ENCODE peak calls at places on chromosome 9, in four cellular contexts. P is CD4-positive, CD25-positive, alpha-beta regulatory T cell; H is GM12878; Y is PC-3. M is an unnamed sample.

GRCh38 chr9:76571288-76572204 is 112.6 kb downstream of the GCNT1 start:
- DNase-seq in H (peak; percentile 53), Y (no peak), P (no peak), M (no peak)

GRCh38 chr9:113536483-113537226 is 73.1 kb downstream of the RGS3 start:
- DNase-seq in H (no peak), P (no peak), Y (no peak), M (no peak)

GRCh38 chr9:105449081-105449480 is 1.2 kb downstream of the FSD1L start:
- DNase-seq in Y (no peak), P (no peak), H (no peak), M (peak; percentile 39)

GRCh38 chr9:130728721-130729120 is 35.1 kb downstream of the EXOSC2 start:
- DNase-seq in P (no peak), Y (peak; percentile 80), H (no peak), M (peak; percentile 85)

GRCh38 chr9:34178698-34179527 is at the start of gene UBAP1:
- DNase-seq in Y (peak; percentile 94), P (peak; percentile 95), H (peak; percentile 88), M (peak; percentile 94)

GRCh38 chr9:114151426-114151956 is 3.8 kb upstream of the COL27A1 start:
- DNase-seq in Y (no peak), H (no peak), P (no peak), M (no peak)

GRCh38 chr9:127541865-127542264 is 70.2 kb upstream of the STXBP1 start:
- DNase-seq in Y (no peak), H (no peak), P (no peak), M (no peak)

GRCh38 chr9:447230-448025 is 232.8 kb downstream of the DOCK8 start:
- DNase-seq in Y (peak; percentile 90), H (no peak), P (peak; percentile 24), M (peak; percentile 94)

GRCh38 chr9:18786196-18786595 is 246.8 kb downstream of the SAXO1 start:
- DNase-seq in Y (no peak), H (no peak), P (no peak), M (no peak)

GRCh38 chr9:132128191-132128590 is 33.7 kb upstream of the NTNG2 start:
- DNase-seq in H (no peak), P (no peak), Y (no peak), M (no peak)

GRCh38 chr9:136615631-136616306 is 46.9 kb upstream of the EGFL7 start:
- DNase-seq in Y (peak; percentile 12), P (no peak), H (no peak), M (no peak)

GRCh38 chr9:116318463-116319271 is 165.1 kb downstream of the PAPPA start:
- DNase-seq in Y (no peak), H (no peak), P (no peak), M (no peak)

GRCh38 chr9:34996181-34996904 is 6.8 kb downstream of the DNAJB5 start:
- DNase-seq in Y (no peak), P (no peak), H (no peak), M (no peak)

GRCh38 chr9:74443036-74443750 is 53.9 kb upstream of the RORB start:
- DNase-seq in H (no peak), P (no peak), Y (no peak), M (peak; percentile 60)

GRCh38 chr9:112894031-112894430 is 3.4 kb upstream of the SLC46A2 start:
- DNase-seq in Y (peak; percentile 68), P (no peak), H (no peak), M (peak; percentile 60)

GRCh38 chr9:113011911-113012381 is at the start of gene ZNF883:
- DNase-seq in P (no peak), Y (no peak), H (no peak), M (peak; percentile 23)

GRCh38 chr9:107684224-107684623 is 194.7 kb upstream of the KLF4 start:
- DNase-seq in P (no peak), Y (no peak), H (no peak), M (no peak)

GRCh38 chr9:98303556-98304125 is 48.2 kb upstream of the TBC1D2 start:
- DNase-seq in H (no peak), Y (no peak), P (no peak), M (no peak)

GRCh38 chr9:35501941-35502340 is 12.0 kb downstream of the RUSC2 start:
- DNase-seq in H (no peak), Y (no peak), P (no peak), M (no peak)

GRCh38 chr9:14089051-14089798 is 224.7 kb downstream of the NFIB start:
- DNase-seq in Y (no peak), H (no peak), P (no peak), M (no peak)

GRCh38 chr9:83472221-83472665 is 66.0 kb downstream of the FRMD3 start:
- DNase-seq in P (no peak), Y (peak; percentile 91), H (no peak), M (peak; percentile 18)

GRCh38 chr9:26129216-26129615 is 451.0 kb upstream of the TUSC1 start:
- DNase-seq in Y (no peak), H (no peak), P (no peak), M (no peak)

GRCh38 chr9:5113994-5114748 is 71.3 kb downstream of the INSL6 start:
- DNase-seq in H (no peak), Y (no peak), P (no peak), M (no peak)

GRCh38 chr9:125911861-125912260 is 164.7 kb downstream of the PBX3 start:
- DNase-seq in P (no peak), Y (no peak), H (no peak), M (no peak)

GRCh38 chr9:128995791-128996190 is 32.3 kb downstream of the SH3GLB2 start:
- DNase-seq in H (no peak), P (no peak), Y (no peak), M (no peak)

GRCh38 chr9:33619666-33620404 is 95.8 kb downstream of the ANKRD18B start:
- DNase-seq in P (no peak), Y (peak; percentile 72), H (no peak), M (peak; percentile 81)

GRCh38 chr9:112097712-112098688 is 77.1 kb downstream of the SUSD1 start:
- DNase-seq in Y (peak; percentile 75), P (peak; percentile 56), H (no peak), M (no peak)

GRCh38 chr9:87193151-87193550 is 245.8 kb upstream of the GAS1 start:
- DNase-seq in Y (no peak), H (no peak), P (no peak), M (no peak)

GRCh38 chr9:135343136-135343535 is 136.4 kb upstream of the PPP1R26 start:
- DNase-seq in H (no peak), P (no peak), Y (no peak), M (no peak)
- H3K4me1 ChIP-seq in H (no peaks in the 10 kb centered on the region), P (no peaks in the 10 kb centered on the region), Y (no peaks in the 10 kb centered on the region), M (no peaks in the 10 kb centered on the region)

GRCh38 chr9:79588488-79588887 is 16.7 kb downstream of the TLE4 start:
- DNase-seq in Y (no peak), H (no peak), P (no peak), M (no peak)

GRCh38 chr9:79591463-79591862 is 19.7 kb downstream of the TLE4 start:
- DNase-seq in P (no peak), Y (no peak), H (no peak), M (no peak)

GRCh38 chr9:79598562-79599345 is 27.0 kb downstream of the TLE4 start:
- DNase-seq in H (no peak), Y (no peak), P (no peak), M (no peak)

DNA sequence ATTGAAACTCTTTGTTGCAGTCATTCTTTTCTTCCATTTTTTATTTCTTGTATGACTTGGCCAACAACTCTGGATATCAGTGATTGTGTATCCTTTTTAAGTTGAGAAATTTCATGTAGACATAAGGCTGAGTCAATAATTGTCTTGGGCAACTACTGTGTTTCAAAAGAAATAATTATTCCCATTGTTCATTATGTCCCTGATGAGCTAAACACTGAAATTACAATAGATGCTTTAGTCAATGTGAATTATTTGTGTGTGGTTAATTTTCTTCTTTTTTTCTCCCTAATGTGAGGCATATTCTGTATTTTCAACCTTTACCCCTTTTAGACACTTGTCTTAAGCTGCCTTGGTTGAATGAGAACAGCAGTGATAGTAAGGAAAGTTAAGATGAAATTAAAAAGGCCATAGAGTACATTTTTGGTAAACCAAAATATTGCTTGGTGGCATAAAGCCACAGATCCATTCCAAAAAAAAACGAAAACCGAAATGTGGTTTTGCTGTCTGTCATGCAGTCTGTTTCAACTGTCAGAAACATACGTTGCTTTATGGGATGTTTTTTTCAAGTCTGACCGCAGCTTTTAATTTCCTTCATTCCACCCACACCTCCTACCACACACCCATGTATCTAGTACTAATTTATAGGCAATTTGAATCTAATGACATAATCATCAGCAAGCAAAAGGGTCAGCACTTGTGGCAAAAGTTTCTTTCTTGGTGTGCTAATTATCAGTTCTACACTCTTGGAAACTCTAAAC is 21.1 kb downstream of the TLE4 start:
- DNase-seq in Y (no peak), P (no peak), H (no peak), M (no peak)
- H3K27ac ChIP-seq in Y (no peak overlapping the region), P (no peak overlapping the region), H (no peak overlapping the region), M (no peak overlapping the region)

GRCh38 chr9:92979657-92980056 is 32.3 kb downstream of the FGD3 start:
- DNase-seq in Y (no peak), H (no peak), P (no peak), M (no peak)
- H3K4me1 ChIP-seq in Y (peaks cover 27% of the 10 kb centered on the region), H (no peaks in the 10 kb centered on the region), P (peaks cover 79% of the 10 kb centered on the region), M (no peaks in the 10 kb centered on the region)

GRCh38 chr9:123063896-123064295 is 30.4 kb downstream of the GPR21 start:
- DNase-seq in H (no peak), Y (no peak), P (no peak), M (no peak)

GRCh38 chr9:123061216-123061615 is 27.7 kb downstream of the GPR21 start:
- DNase-seq in Y (no peak), H (no peak), P (no peak), M (no peak)

GRCh38 chr9:123062306-123063171 is 29.1 kb downstream of the GPR21 start:
- DNase-seq in Y (no peak), P (no peak), H (no peak), M (no peak)

GRCh38 chr9:123064662-123065061 is 31.2 kb downstream of the GPR21 start:
- DNase-seq in P (no peak), H (no peak), Y (no peak), M (no peak)

GRCh38 chr9:123063172-123063508 is 29.7 kb downstream of the GPR21 start:
- DNase-seq in P (no peak), Y (no peak), H (no peak), M (no peak)
- H3K27ac ChIP-seq in P (no peak overlapping the region), Y (no peak overlapping the region), H (no peak overlapping the region), M (no peak overlapping the region)

GRCh38 chr9:117368684-117369230 is 46.1 kb downstream of the ASTN2 start:
- DNase-seq in H (no peak), Y (no peak), P (no peak), M (no peak)

GRCh38 chr9:117375956-117376355 is 38.9 kb downstream of the ASTN2 start:
- DNase-seq in Y (no peak), H (no peak), P (no peak), M (no peak)

GRCh38 chr9:117377046-117377445 is 37.8 kb downstream of the ASTN2 start:
- DNase-seq in H (no peak), Y (no peak), P (no peak), M (no peak)

DNA sequence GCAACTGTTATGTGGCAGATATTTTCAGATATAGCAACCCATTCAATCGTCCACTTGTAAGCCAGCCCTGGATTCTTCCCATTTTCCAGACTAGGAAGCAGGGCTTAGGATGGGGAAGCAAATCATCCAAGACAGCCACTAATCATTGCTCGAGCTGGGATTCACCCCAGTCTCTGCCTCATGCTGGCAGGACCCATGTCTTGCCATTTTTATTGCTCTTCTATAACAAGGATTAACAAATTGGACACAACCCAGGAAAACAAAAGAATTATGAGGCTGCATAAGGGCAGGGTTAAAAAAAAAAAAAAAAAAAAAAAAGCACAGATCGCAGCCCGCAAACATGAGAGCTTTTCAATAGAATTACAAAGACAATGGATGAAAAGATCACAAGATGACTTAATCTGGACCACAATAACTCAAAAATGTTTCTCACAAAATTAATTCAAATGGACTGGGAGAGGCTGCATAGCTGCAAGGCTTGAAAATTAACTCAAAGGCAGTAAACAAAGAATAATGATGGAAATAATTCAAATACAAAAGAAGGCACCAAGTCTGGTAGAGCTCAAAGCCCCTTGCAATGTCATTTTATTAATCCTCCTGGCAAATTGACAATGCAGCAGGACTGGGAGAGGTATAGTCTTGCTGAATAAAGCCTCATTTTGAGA is 40.6 kb downstream of the ASTN2 start:
- DNase-seq in Y (no peak), P (no peak), H (no peak), M (no peak)
- H3K4me1 ChIP-seq in Y (no peaks in the 10 kb centered on the region), P (no peaks in the 10 kb centered on the region), H (no peaks in the 10 kb centered on the region), M (no peaks in the 10 kb centered on the region)